ENCODE peak calls at places on chromosomes 16 and 17, in six cellular contexts. N, J, Y, S, O and E are unnamed samples.

GRCh38 chr17:39325528-39326240 is 75.7 kb downstream of the FBXL20 start:
- DNase-seq in N (no peak), J (no peak), Y (peak; percentile 84), S (no peak), O (no peak), E (no peak)

GRCh38 chr17:35788504-35788998 is 6.9 kb downstream of the MMP28 start:
- DNase-seq in N (peak; percentile 85), J (no peak), Y (no peak), S (no peak), O (peak; percentile 72), E (peak; percentile 90)

GRCh38 chr16:15690296-15690695 is 40.3 kb downstream of the NDE1 start:
- DNase-seq in N (no peak), J (no peak), Y (no peak), S (peak; percentile 21), O (no peak), E (peak; percentile 5)

GRCh38 chr16:23874613-23875294 is 39.0 kb downstream of the PRKCB start:
- DNase-seq in N (no peak), J (no peak), Y (no peak), S (no peak), O (peak; percentile 13), E (peak; percentile 0)

GRCh38 chr17:65918921-65919546 is 272.9 kb downstream of the CEP112 start:
- DNase-seq in N (no peak), J (no peak), Y (no peak), S (no peak), O (peak; percentile 17), E (peak; percentile 48)

GRCh38 chr17:58556833-58557250 is 42.4 kb upstream of the MTMR4 start:
- DNase-seq in N (no peak), J (no peak), Y (peak; percentile 53), S (no peak), O (no peak), E (no peak)

GRCh38 chr17:35612924-35613521 is 25.9 kb downstream of the AP2B1 start:
- DNase-seq in N (peak; percentile 68), J (no peak), Y (peak; percentile 63), S (no peak), O (peak; percentile 73), E (peak; percentile 83)

GRCh38 chr17:338442-339192 is 14.0 kb downstream of the RPH3AL start:
- DNase-seq in N (no peak), J (no peak), Y (no peak), S (no peak), O (no peak), E (no peak)

GRCh38 chr17:13031718-13032350 is 14.0 kb upstream of the ELAC2 start:
- DNase-seq in N (peak; percentile 71), J (peak; percentile 13), Y (peak; percentile 69), S (no peak), O (peak; percentile 76), E (peak; percentile 67)

GRCh38 chr17:69608808-69609494 is 194.5 kb downstream of the MAP2K6 start:
- DNase-seq in N (peak; percentile 60), J (peak; percentile 83), Y (no peak), S (no peak), O (peak; percentile 71), E (peak; percentile 95)

GRCh38 chr16:23670137-23670776 is 8.4 kb upstream of the PLK1 start:
- DNase-seq in N (no peak), J (peak; percentile 76), Y (peak; percentile 21), S (no peak), O (peak; percentile 61), E (peak; percentile 75)

GRCh38 chr16:85546585-85547447 is 66.3 kb upstream of the GSE1 start:
- DNase-seq in N (no peak), J (no peak), Y (no peak), S (no peak), O (no peak), E (peak; percentile 35)
- TF ChIP-seq CTCF in N (peak; percentile 12), J (peak; percentile 25), Y (no peak), S (no peak), O (peak; percentile 8), E (peak; percentile 52)

GRCh38 chr17:37791985-37792384 is 47.1 kb upstream of the HNF1B start:
- DNase-seq in N (no peak), J (no peak), Y (no peak), S (no peak), O (no peak), E (no peak)
- H3K4me3 ChIP-seq in N (no peak overlapping the region), J (no peak overlapping the region), Y (no peak overlapping the region), S (no peak overlapping the region), O (no peak overlapping the region), E (no peak overlapping the region)

GRCh38 chr16:31455601-31456314 is 3.5 kb upstream of the ARMC5 start:
- DNase-seq in N (peak; percentile 43), J (no peak), Y (peak; percentile 64), S (no peak), O (peak; percentile 39), E (peak; percentile 45)
- TF ChIP-seq CTCF in N (peak; percentile 25), J (peak; percentile 31), Y (peak; percentile 62), S (no peak), O (peak; percentile 52), E (peak; percentile 59)

GRCh38 chr17:56937688-56938087 is 23.2 kb downstream of the COIL start:
- DNase-seq in N (no peak), J (no peak), Y (no peak), S (no peak), O (no peak), E (no peak)
- H3K4me3 ChIP-seq in N (no peak overlapping the region), J (no peak overlapping the region), Y (no peak overlapping the region), S (no peak overlapping the region), O (no peak overlapping the region), E (no peak overlapping the region)

GRCh38 chr17:10117581-10118001 is 80.8 kb downstream of the GAS7 start:
- DNase-seq in N (no peak), J (no peak), Y (peak; percentile 97), S (no peak), O (no peak), E (peak; percentile 53)
- TF ChIP-seq CTCF in N (no peak), J (no peak), Y (peak; percentile 52), S (no peak), O (no peak), E (peak; percentile 18)

GRCh38 chr17:73900516-73900915 is 256.3 kb upstream of the SDK2 start:
- DNase-seq in N (no peak), J (no peak), Y (no peak), S (no peak), O (no peak), E (no peak)

GRCh38 chr17:73899839-73900238 is 255.6 kb upstream of the SDK2 start:
- DNase-seq in N (no peak), J (no peak), Y (no peak), S (no peak), O (no peak), E (no peak)

GRCh38 chr17:73901249-73901648 is 257.0 kb upstream of the SDK2 start:
- DNase-seq in N (no peak), J (no peak), Y (no peak), S (no peak), O (no peak), E (no peak)

GRCh38 chr17:73902416-73903181 is 258.4 kb upstream of the SDK2 start:
- DNase-seq in N (no peak), J (no peak), Y (no peak), S (no peak), O (no peak), E (no peak)

DNA sequence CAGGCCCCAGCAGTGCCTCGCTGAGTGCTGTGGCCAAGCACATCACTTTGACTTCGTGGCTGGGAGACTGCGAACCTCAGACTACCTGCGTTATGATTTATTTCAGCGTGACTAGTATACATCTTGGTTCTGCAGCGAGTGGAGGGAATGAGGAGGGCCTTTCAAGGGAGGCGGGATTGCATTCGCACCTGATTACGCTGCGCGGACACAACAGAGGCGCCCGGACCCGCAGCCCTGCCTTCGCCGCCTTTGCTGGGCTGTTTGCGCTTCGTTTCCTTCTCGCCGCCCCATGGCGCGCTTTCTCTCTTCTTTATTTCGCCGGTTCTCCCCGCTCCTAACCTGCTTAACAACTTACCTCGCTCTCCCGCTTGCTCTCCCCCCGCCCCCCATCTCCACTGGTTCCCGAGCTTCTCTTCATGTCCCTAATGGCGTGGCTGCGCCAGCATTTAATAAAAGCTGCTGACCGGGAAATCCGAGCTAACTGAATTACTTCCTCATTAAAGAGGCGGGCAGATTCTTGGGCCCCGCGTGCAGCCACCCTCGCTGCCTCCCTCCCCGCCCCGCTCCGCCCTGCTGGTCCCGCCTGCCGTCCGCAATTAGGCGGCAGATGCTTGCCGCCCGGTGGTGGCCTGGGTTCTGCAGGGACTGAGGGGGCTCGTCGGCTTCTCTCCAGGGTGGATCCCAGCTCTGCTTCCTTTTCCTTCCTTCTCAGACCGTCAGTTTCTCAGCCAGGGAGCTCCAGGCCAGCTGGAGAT is 257.6 kb upstream of the SDK2 start:
- DNase-seq in N (no peak), J (no peak), Y (peak; percentile 58), S (no peak), O (peak; percentile 6), E (no peak)
- H3K4me3 ChIP-seq in N (no peak overlapping the region), J (no peak overlapping the region), Y (no peak overlapping the region), S (peak overlapping the region; percentile 65), O (peak overlapping the region; percentile 33), E (no peak overlapping the region)

DNA sequence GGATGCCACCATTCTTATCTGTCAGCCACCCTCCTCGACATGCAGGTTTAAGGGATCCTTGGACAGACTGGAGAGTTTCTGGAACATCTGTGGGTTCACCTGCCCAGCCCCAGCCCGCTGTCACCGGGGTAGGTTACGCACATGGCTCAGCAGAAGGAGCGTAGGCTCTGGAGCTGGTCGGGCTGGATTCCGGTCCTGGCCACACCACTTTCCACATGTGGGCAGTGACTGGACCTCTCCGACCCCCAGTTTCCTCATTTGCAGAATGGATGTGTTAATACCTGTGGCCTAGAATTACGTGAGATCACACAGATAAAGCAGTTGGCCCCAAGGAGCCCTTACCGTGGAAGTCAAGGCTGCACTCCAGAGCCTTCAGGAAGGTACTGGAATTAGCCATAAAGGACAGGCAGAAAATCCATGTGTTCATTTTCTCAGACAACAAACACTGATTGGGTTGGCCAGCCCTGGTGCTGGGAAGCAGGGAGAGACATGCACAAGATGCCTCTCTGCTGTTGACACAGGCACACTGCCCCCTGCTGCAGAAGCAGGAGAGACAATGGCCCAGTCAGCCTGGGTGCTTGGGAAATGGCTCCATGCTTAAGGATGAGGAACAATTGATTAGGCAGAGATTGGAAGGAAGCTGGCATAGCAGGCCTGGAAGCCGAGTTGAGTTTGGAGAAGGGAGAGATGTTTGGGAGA is 58.8 kb downstream of the SF3B3 start:
- DNase-seq in N (no peak), J (no peak), Y (peak; percentile 55), S (no peak), O (no peak), E (peak; percentile 50)
- TF ChIP-seq CTCF in N (no peak), J (peak; percentile 27), Y (peak; percentile 61), S (no peak), O (peak; percentile 31), E (peak; percentile 56)

DNA sequence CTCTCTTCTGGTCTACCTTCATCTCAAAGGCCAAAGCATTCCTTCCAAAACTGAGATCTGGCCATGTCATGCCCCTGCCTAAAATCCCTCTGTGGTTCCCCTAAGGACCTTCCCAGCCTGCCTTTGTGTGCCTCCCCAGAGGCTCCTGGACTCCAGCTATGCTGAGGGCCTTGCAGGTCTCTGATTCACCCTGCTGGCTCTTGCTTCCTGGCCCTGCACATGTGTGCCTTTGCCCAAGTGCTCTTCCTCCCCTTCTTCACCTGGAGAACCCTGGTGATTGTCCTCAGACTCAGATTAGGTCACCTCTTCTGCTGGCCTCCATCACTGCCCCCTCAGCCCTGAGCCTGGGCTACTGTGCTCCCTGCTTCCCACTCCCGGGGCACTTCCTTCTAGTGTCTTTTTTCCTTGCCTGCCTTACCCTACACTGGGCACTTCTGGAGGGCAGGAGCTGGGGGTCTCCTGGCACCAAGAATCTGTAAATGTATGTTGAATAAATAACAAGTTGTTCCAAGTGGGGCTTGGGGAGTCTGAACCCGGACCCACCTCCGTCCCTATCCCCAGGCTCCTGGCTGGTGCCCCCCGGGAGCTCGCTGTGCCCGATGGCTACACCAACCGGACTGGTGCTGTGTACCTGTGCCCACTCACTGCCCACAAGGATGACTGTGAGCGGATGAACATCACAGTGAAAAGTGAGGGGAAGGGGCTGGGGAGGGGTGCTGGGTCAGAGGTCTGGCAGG is 7.8 kb downstream of the ITGA3 start:
- DNase-seq in N (peak; percentile 61), J (no peak), Y (no peak), S (no peak), O (no peak), E (no peak)
- H3K4me3 ChIP-seq in N (peak overlapping the region; percentile 10), J (no peak overlapping the region), Y (no peak overlapping the region), S (no peak overlapping the region), O (no peak overlapping the region), E (no peak overlapping the region)